ENCODE peak calls at places on chromosome 4, in nine cellular contexts. T, X, C, R, S, F, Y, H and N are unnamed samples.

GRCh38 chr4:102819588-102820365 is 7.6 kb downstream of the UBE2D3 start:
- DNase-seq in T (no peak), X (no peak), C (no peak), R (no peak), S (no peak), F (no peak), Y (no peak), H (no peak), N (no peak)

GRCh38 chr4:104491396-104491821 is 3.3 kb downstream of the CXXC4 start:
- DNase-seq in T (peak; percentile 71), X (peak; percentile 28), C (peak; percentile 76), R (peak; percentile 51), S (peak; percentile 65), F (no peak), Y (no peak), H (no peak), N (peak; percentile 67)

GRCh38 chr4:54228064-54228527 is 997 bp upstream of the PDGFRA start:
- DNase-seq in T (peak; percentile 93), X (peak; percentile 83), C (peak; percentile 92), R (peak; percentile 62), S (peak; percentile 94), F (no peak), Y (peak; percentile 88), H (no peak), N (peak; percentile 89)

GRCh38 chr4:26377352-26378311 is 56.8 kb downstream of the RBPJ start:
- DNase-seq in T (peak; percentile 24), X (no peak), C (no peak), R (no peak), S (no peak), F (no peak), Y (no peak), H (no peak), N (no peak)

GRCh38 chr4:85717366-85717765 is 242.4 kb downstream of the ARHGAP24 start:
- DNase-seq in T (no peak), X (no peak), C (no peak), R (no peak), S (no peak), F (no peak), Y (no peak), H (no peak), N (no peak)

GRCh38 chr4:119752936-119753335 is 124.3 kb upstream of the PDE5A start:
- DNase-seq in T (no peak), X (no peak), C (no peak), R (no peak), S (no peak), F (no peak), Y (no peak), H (no peak), N (no peak)

GRCh38 chr4:20618729-20619128 is 81.5 kb upstream of the PACRGL start:
- DNase-seq in T (no peak), X (no peak), C (no peak), R (no peak), S (no peak), F (no peak), Y (no peak), H (no peak), N (no peak)

GRCh38 chr4:188992706-188993105 is 853.5 kb downstream of the TRIML1 start:
- DNase-seq in T (no peak), X (no peak), C (no peak), R (no peak), S (no peak), F (no peak), Y (no peak), H (no peak), N (no peak)

GRCh38 chr4:41963105-41963504 is 18.5 kb upstream of the DCAF4L1 start:
- DNase-seq in T (peak; percentile 13), X (no peak), C (no peak), R (no peak), S (peak; percentile 44), F (no peak), Y (no peak), H (no peak), N (no peak)

GRCh38 chr4:140094701-140095420 is 59.1 kb downstream of the MAML3 start:
- DNase-seq in T (peak; percentile 90), X (no peak), C (peak; percentile 87), R (peak; percentile 85), S (no peak), F (peak; percentile 9), Y (peak; percentile 87), H (peak; percentile 32), N (peak; percentile 83)

GRCh38 chr4:4425119-4425690 is 38.3 kb downstream of the NSG1 start:
- DNase-seq in T (no peak), X (no peak), C (no peak), R (no peak), S (no peak), F (no peak), Y (no peak), H (no peak), N (peak; percentile 27)